ENCODE peak calls at places on chromosomes 3 and 15, in five cellular contexts. F, B, Q, C and L are unnamed samples.
A peak's percentile ranks its signal among the peaks of the same experiment; 100 is the strongest.

GRCh38 chr15:29601811-29602210 is 220.5 kb downstream of the TJP1 start:
- DNase-seq in B (no peak), C (no peak), Q (no peak), F (no peak), L (no peak)

GRCh38 chr3:140499114-140499757 is 178.6 kb upstream of the TRIM42 start:
- DNase-seq in B (no peak), C (no peak), Q (no peak), F (no peak), L (peak; percentile 49)

GRCh38 chr3:115512565-115513410 is 110.5 kb upstream of the GAP43 start:
- DNase-seq in C (no peak), B (peak; percentile 47), F (no peak), Q (peak; percentile 71), L (peak; percentile 67)

GRCh38 chr3:139127101-139127500 is 82.4 kb upstream of the PRR23C start:
- DNase-seq in Q (no peak), C (no peak), B (no peak), F (no peak), L (peak; percentile 17)

GRCh38 chr15:33780011-33780768 is 188.1 kb upstream of the CHRM5 start:
- DNase-seq in F (no peak), B (no peak), Q (no peak), C (no peak), L (no peak)

GRCh38 chr3:58366699-58367098 is 34.0 kb downstream of the PXK start:
- DNase-seq in F (no peak), C (no peak), B (no peak), Q (no peak), L (peak; percentile 45)

GRCh38 chr3:52848617-52849016 is 13.8 kb upstream of the MUSTN1 start:
- DNase-seq in B (no peak), F (no peak), C (no peak), Q (no peak), L (no peak)

GRCh38 chr15:66233487-66234415 is 19.8 kb downstream of the MEGF11 start:
- DNase-seq in F (no peak), C (no peak), Q (no peak), B (no peak), L (no peak)

GRCh38 chr15:95291878-95292472 is 1038.5 kb upstream of the NR2F2 start:
- DNase-seq in Q (no peak), C (no peak), F (no peak), B (no peak), L (peak; percentile 39)

GRCh38 chr3:53092942-53093341 is 37.3 kb downstream of the RFT1 start:
- DNase-seq in C (no peak), F (no peak), Q (no peak), B (no peak), L (peak; percentile 56)

GRCh38 chr15:77784361-77785292 is 151.9 kb upstream of the LINGO1 start:
- DNase-seq in C (no peak), Q (peak; percentile 37), B (peak; percentile 70), F (no peak), L (peak; percentile 30)

GRCh38 chr15:43534897-43535296 is 17.5 kb downstream of the MAP1A start:
- DNase-seq in F (no peak), C (no peak), B (no peak), Q (no peak), L (no peak)

GRCh38 chr3:40557558-40558161 is 32.9 kb downstream of the ZNF621 start:
- DNase-seq in Q (no peak), C (no peak), B (no peak), F (no peak), L (no peak)

GRCh38 chr3:141456328-141456689 is 30.5 kb upstream of the RASA2 start:
- DNase-seq in F (no peak), C (no peak), Q (no peak), B (no peak), L (peak; percentile 78)

GRCh38 chr3:140904521-140904920 is 37.1 kb upstream of the SLC25A36 start:
- DNase-seq in B (no peak), F (no peak), Q (no peak), C (no peak), L (no peak)

GRCh38 chr3:169146112-169146665 is 517.3 kb downstream of the MECOM start:
- DNase-seq in F (peak; percentile 66), C (no peak), Q (peak; percentile 62), B (peak; percentile 58), L (peak; percentile 65)

GRCh38 chr3:143808999-143809700 is 39.1 kb downstream of the SLC9A9 start:
- DNase-seq in F (no peak), Q (no peak), C (no peak), B (no peak), L (peak; percentile 32)

GRCh38 chr3:46866720-46867549 is 3.7 kb upstream of the MYL3 start:
- DNase-seq in Q (peak; percentile 94), B (peak; percentile 82), C (peak; percentile 76), F (peak; percentile 73), L (peak; percentile 84)

GRCh38 chr3:76551739-76552138 is 488.2 kb upstream of the ROBO2 start:
- DNase-seq in F (no peak), B (no peak), C (no peak), Q (no peak), L (no peak)

GRCh38 chr3:78258798-78259197 is 1218.9 kb downstream of the ROBO2 start:
- DNase-seq in F (no peak), Q (no peak), C (no peak), B (no peak), L (no peak)

GRCh38 chr3:123686254-123686653 is 101.4 kb upstream of the HACD2 start:
- DNase-seq in C (no peak), B (no peak), F (no peak), Q (peak; percentile 23), L (peak; percentile 18)

GRCh38 chr15:69893863-69894262 is 203.9 kb downstream of the TLE3 start:
- DNase-seq in Q (peak; percentile 47), F (no peak), C (no peak), B (no peak), L (no peak)

GRCh38 chr3:42375121-42375520 is 35.3 kb downstream of the LYZL4 start:
- DNase-seq in C (no peak), F (no peak), B (no peak), Q (no peak), L (no peak)

GRCh38 chr15:38512901-38513300 is 51.7 kb downstream of the RASGRP1 start:
- DNase-seq in B (no peak), F (no peak), Q (no peak), C (no peak), L (no peak)

GRCh38 chr3:127735767-127736693 is 63.3 kb downstream of the ABTB1 start:
- DNase-seq in F (peak; percentile 59), B (no peak), Q (no peak), C (no peak), L (peak; percentile 78)

GRCh38 chr15:72117698-72118399 is at the start of gene MYO9A:
- DNase-seq in F (peak; percentile 98), C (peak; percentile 98), B (peak; percentile 99), Q (peak; percentile 98), L (peak; percentile 99)

GRCh38 chr3:142601713-142602112 is 5.5 kb downstream of the PLS1 start:
- DNase-seq in C (no peak), F (no peak), Q (no peak), B (no peak), L (no peak)

GRCh38 chr3:115062009-115062408 is 85.1 kb downstream of the ZBTB20 start:
- DNase-seq in F (no peak), B (no peak), Q (no peak), C (no peak), L (peak; percentile 12)

GRCh38 chr3:105835606-105836005 is 33.2 kb downstream of the CBLB start:
- DNase-seq in Q (no peak), F (no peak), B (no peak), C (no peak), L (no peak)

GRCh38 chr3:198107840-198108734 is 148.1 kb downstream of the LMLN start:
- DNase-seq in B (no peak), F (no peak), C (no peak), Q (peak; percentile 39), L (no peak)

GRCh38 chr3:13135251-13135810 is 62.1 kb upstream of the IQSEC1 start:
- DNase-seq in Q (no peak), C (no peak), F (no peak), B (peak; percentile 18), L (no peak)

GRCh38 chr15:45611305-45611704 is 23.5 kb upstream of the SQOR start:
- DNase-seq in F (no peak), C (no peak), B (no peak), Q (no peak), L (no peak)

GRCh38 chr15:90097475-90097874 is 4.8 kb downstream of the IDH2 start:
- DNase-seq in B (no peak), F (no peak), Q (no peak), C (peak; percentile 63), L (no peak)